ENCODE peak calls at places on chromosome 7, in four cellular contexts. One of them, this sample, is unnamed.

GRCh38 chr7:107960306-107960705 is 42.7 kb downstream of the LAMB1 start:
- DNase-seq in WTC11: no peak
- DNase-seq in DND-41: no peak
- DNase-seq in cardiac fibroblast: no peak
- DNase-seq in this sample: no peak

GRCh38 chr7:73567701-73568685 is 10.4 kb downstream of the TBL2 start:
- DNase-seq in WTC11: no peak
- DNase-seq in cardiac fibroblast: peak; percentile 18
- DNase-seq in DND-41: peak; percentile 66
- DNase-seq in this sample: no peak

GRCh38 chr7:37284805-37285211 is 163.9 kb downstream of the ELMO1 start:
- DNase-seq in WTC11: peak; percentile 80
- DNase-seq in DND-41: peak; percentile 35
- DNase-seq in cardiac fibroblast: no peak
- DNase-seq in this sample: no peak

GRCh38 chr7:152395115-152395514 is 40.7 kb downstream of the KMT2C start:
- DNase-seq in DND-41: no peak
- DNase-seq in cardiac fibroblast: peak; percentile 84
- DNase-seq in WTC11: no peak
- DNase-seq in this sample: no peak

GRCh38 chr7:148303295-148304013 is 287.1 kb upstream of the C7orf33 start:
- DNase-seq in DND-41: no peak
- DNase-seq in WTC11: no peak
- DNase-seq in cardiac fibroblast: peak; percentile 87
- DNase-seq in this sample: peak; percentile 15

GRCh38 chr7:832968-833424 is 720 bp downstream of the SUN1 start:
- DNase-seq in DND-41: no peak
- DNase-seq in cardiac fibroblast: no peak
- DNase-seq in WTC11: no peak
- DNase-seq in this sample: no peak

GRCh38 chr7:96169439-96169838 is 152.5 kb downstream of the SLC25A13 start:
- DNase-seq in WTC11: no peak
- DNase-seq in cardiac fibroblast: peak; percentile 34
- DNase-seq in DND-41: no peak
- DNase-seq in this sample: no peak

GRCh38 chr7:46900312-46901263 is 681.3 kb downstream of the TNS3 start:
- DNase-seq in WTC11: no peak
- DNase-seq in cardiac fibroblast: no peak
- DNase-seq in DND-41: no peak
- DNase-seq in this sample: peak; percentile 2

GRCh38 chr7:8040768-8041369 is 72.3 kb downstream of the GLCCI1 start:
- DNase-seq in cardiac fibroblast: no peak
- DNase-seq in DND-41: no peak
- DNase-seq in WTC11: no peak
- DNase-seq in this sample: no peak

GRCh38 chr7:8035190-8035589 is 66.6 kb downstream of the GLCCI1 start:
- DNase-seq in WTC11: no peak
- DNase-seq in DND-41: no peak
- DNase-seq in cardiac fibroblast: no peak
- DNase-seq in this sample: no peak

GRCh38 chr7:8037151-8037550 is 68.6 kb downstream of the GLCCI1 start:
- DNase-seq in DND-41: no peak
- DNase-seq in WTC11: no peak
- DNase-seq in cardiac fibroblast: peak; percentile 28
- DNase-seq in this sample: no peak

GRCh38 chr7:8035647-8036518 is 67.3 kb downstream of the GLCCI1 start:
- DNase-seq in DND-41: no peak
- DNase-seq in cardiac fibroblast: peak; percentile 59
- DNase-seq in WTC11: no peak
- DNase-seq in this sample: peak; percentile 35
- TF ChIP-seq CTCF in DND-41: peak; percentile 76
- TF ChIP-seq CTCF in cardiac fibroblast: peak; percentile 57
- TF ChIP-seq CTCF in WTC11: peak; percentile 37
- TF ChIP-seq CTCF in this sample: peak; percentile 70

GRCh38 chr7:158495780-158496179 is 91.8 kb downstream of the PTPRN2 start:
- DNase-seq in cardiac fibroblast: peak; percentile 7
- DNase-seq in DND-41: peak; percentile 12
- DNase-seq in WTC11: peak; percentile 59
- DNase-seq in this sample: no peak
- TF ChIP-seq CTCF in cardiac fibroblast: peak; percentile 5
- TF ChIP-seq CTCF in DND-41: peak; percentile 41
- TF ChIP-seq CTCF in WTC11: no peak
- TF ChIP-seq CTCF in this sample: no peak

DNA sequence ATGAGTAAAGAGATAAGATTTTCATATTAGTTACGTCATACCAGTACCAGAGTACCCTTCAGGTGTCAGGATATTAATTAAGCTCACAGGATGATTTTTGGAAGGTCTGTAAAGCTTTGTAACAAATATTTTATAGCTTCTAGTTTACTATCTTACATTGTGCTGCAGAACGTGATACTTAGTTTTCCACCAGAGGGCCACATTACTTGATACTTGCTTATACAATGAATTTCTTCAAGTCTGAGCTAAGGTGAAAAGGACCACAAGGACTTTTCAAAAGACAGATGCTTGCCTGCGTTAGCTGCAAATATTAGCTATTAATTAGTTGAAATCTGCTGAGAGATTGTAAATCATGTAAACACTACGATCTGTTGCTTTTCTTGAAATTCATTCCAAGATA is 12.2 kb downstream of the FOXP2 start:
- DNase-seq in DND-41: no peak
- DNase-seq in WTC11: no peak
- DNase-seq in cardiac fibroblast: peak; percentile 4
- DNase-seq in this sample: peak; percentile 10
- TF ChIP-seq CTCF in DND-41: peak; percentile 49
- TF ChIP-seq CTCF in WTC11: no peak
- TF ChIP-seq CTCF in cardiac fibroblast: no peak
- TF ChIP-seq CTCF in this sample: peak; percentile 64

GRCh38 chr7:98840096-98840495 is 29.7 kb downstream of the TMEM130 start:
- DNase-seq in WTC11: no peak
- DNase-seq in cardiac fibroblast: no peak
- DNase-seq in DND-41: no peak
- DNase-seq in this sample: no peak

GRCh38 chr7:98840604-98841508 is 29.0 kb downstream of the TMEM130 start:
- DNase-seq in cardiac fibroblast: peak; percentile 50
- DNase-seq in WTC11: no peak
- DNase-seq in DND-41: no peak
- DNase-seq in this sample: peak; percentile 4

GRCh38 chr7:98834949-98835348 is 34.9 kb downstream of the TMEM130 start:
- DNase-seq in DND-41: no peak
- DNase-seq in cardiac fibroblast: no peak
- DNase-seq in WTC11: no peak
- DNase-seq in this sample: no peak

GRCh38 chr7:98836811-98837631 is 32.8 kb downstream of the TMEM130 start:
- DNase-seq in WTC11: peak; percentile 90
- DNase-seq in cardiac fibroblast: peak; percentile 33
- DNase-seq in DND-41: peak; percentile 27
- DNase-seq in this sample: no peak

DNA sequence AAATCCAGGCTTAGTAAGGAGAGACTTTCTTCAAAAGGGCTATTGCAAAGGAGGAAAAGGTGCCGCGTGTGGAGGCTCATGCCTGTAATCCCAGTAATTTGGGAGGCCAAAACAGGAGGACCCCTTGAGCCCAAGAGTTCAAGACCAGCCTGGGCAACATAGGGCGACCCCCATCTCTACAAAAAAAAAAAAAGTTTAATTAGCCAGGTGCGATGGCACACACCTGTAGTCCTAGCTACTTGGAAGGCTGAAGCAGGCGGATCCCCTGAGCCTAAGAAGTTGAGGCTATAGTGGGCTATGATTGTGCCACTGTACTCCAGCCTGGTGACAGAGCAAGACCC is 32.2 kb downstream of the TMEM130 start:
- DNase-seq in WTC11: no peak
- DNase-seq in cardiac fibroblast: no peak
- DNase-seq in DND-41: no peak
- DNase-seq in this sample: no peak
- TF ChIP-seq CTCF in WTC11: no peak
- TF ChIP-seq CTCF in cardiac fibroblast: no peak
- TF ChIP-seq CTCF in DND-41: no peak
- TF ChIP-seq CTCF in this sample: no peak

GRCh38 chr7:80225361-80225760 is 90.7 kb downstream of the GNAI1 start:
- DNase-seq in WTC11: no peak
- DNase-seq in cardiac fibroblast: peak; percentile 56
- DNase-seq in DND-41: no peak
- DNase-seq in this sample: no peak
- TF ChIP-seq CTCF in WTC11: no peak
- TF ChIP-seq CTCF in cardiac fibroblast: no peak
- TF ChIP-seq CTCF in DND-41: no peak
- TF ChIP-seq CTCF in this sample: no peak

GRCh38 chr7:127981965-127982364 is 49.3 kb downstream of the LRRC4 start:
- DNase-seq in WTC11: no peak
- DNase-seq in cardiac fibroblast: no peak
- DNase-seq in DND-41: no peak
- DNase-seq in this sample: no peak
- TF ChIP-seq CTCF in WTC11: no peak
- TF ChIP-seq CTCF in cardiac fibroblast: no peak
- TF ChIP-seq CTCF in DND-41: no peak
- TF ChIP-seq CTCF in this sample: no peak

GRCh38 chr7:155844019-155844453 is 31.8 kb upstream of the SHH start:
- DNase-seq in cardiac fibroblast: no peak
- DNase-seq in DND-41: no peak
- DNase-seq in WTC11: no peak
- DNase-seq in this sample: no peak
- TF ChIP-seq CTCF in cardiac fibroblast: no peak
- TF ChIP-seq CTCF in DND-41: no peak
- TF ChIP-seq CTCF in WTC11: no peak
- TF ChIP-seq CTCF in this sample: no peak

DNA sequence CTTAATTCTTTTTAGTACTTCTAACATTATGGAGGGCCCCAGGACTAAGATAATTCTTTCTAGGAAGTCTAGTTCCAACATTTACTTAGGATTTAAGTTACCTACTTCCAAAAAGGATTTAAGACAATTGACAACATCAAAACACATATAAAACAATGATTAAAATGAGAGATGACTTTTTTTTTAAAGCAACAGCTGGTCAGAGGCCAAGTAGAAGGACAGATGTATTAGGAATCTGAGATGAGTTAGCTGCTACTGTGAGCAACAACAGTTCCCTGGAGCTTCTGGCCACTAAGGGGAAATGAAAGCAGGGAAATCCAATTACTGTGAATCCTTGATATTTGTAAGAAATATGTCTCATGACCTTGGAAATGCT is 222.3 kb downstream of the PHTF2 start:
- DNase-seq in WTC11: no peak
- DNase-seq in DND-41: no peak
- DNase-seq in cardiac fibroblast: no peak
- DNase-seq in this sample: no peak
- TF ChIP-seq CTCF in WTC11: peak; percentile 11
- TF ChIP-seq CTCF in DND-41: no peak
- TF ChIP-seq CTCF in cardiac fibroblast: no peak
- TF ChIP-seq CTCF in this sample: peak; percentile 43

This sample was measured in HFFc6.